ENCODE peak calls at places on chromosome 4, in seven cellular contexts. One of them, this sample, is unnamed.

GRCh38 chr4:8236920-8237195 is 32.7 kb upstream of the HTRA3 start:
- DNase-seq in left lung: peak
- DNase-seq in tibial nerve: no peak
- DNase-seq in DND-41: no peak
- DNase-seq in A549: no peak
- DNase-seq in mammary epithelial cell: no peak
- DNase-seq in brain microvascular endothelial cell: no peak
- DNase-seq in this sample: no peak

GRCh38 chr4:69098470-69098869 is 2.2 kb downstream of the UGT2B7 start:
- DNase-seq in left lung: no peak
- DNase-seq in tibial nerve: no peak
- DNase-seq in mammary epithelial cell: no peak
- DNase-seq in DND-41: no peak
- DNase-seq in A549: no peak
- DNase-seq in brain microvascular endothelial cell: no peak
- DNase-seq in this sample: no peak

GRCh38 chr4:168868044-168868855 is 141.8 kb downstream of the CBR4 start:
- DNase-seq in tibial nerve: no peak
- DNase-seq in brain microvascular endothelial cell: peak
- DNase-seq in left lung: no peak
- DNase-seq in DND-41: no peak
- DNase-seq in A549: no peak
- DNase-seq in mammary epithelial cell: peak
- DNase-seq in this sample: peak

GRCh38 chr4:52627876-52628275 is 31.2 kb downstream of the USP46 start:
- DNase-seq in brain microvascular endothelial cell: no peak
- DNase-seq in mammary epithelial cell: no peak
- DNase-seq in A549: no peak
- DNase-seq in left lung: no peak
- DNase-seq in tibial nerve: no peak
- DNase-seq in DND-41: no peak
- DNase-seq in this sample: no peak

GRCh38 chr4:38601244-38601915 is 62.6 kb upstream of the KLF3 start:
- DNase-seq in tibial nerve: no peak
- DNase-seq in left lung: no peak
- DNase-seq in DND-41: no peak
- DNase-seq in brain microvascular endothelial cell: peak
- DNase-seq in mammary epithelial cell: peak
- DNase-seq in A549: no peak
- DNase-seq in this sample: no peak

GRCh38 chr4:111268769-111269414 is 646.0 kb upstream of the PITX2 start:
- DNase-seq in brain microvascular endothelial cell: peak
- DNase-seq in left lung: no peak
- DNase-seq in mammary epithelial cell: no peak
- DNase-seq in A549: no peak
- DNase-seq in tibial nerve: no peak
- DNase-seq in DND-41: no peak
- DNase-seq in this sample: no peak

GRCh38 chr4:128649575-128650205 is 159.8 kb upstream of the JADE1 start:
- DNase-seq in tibial nerve: no peak
- DNase-seq in DND-41: no peak
- DNase-seq in mammary epithelial cell: peak
- DNase-seq in A549: no peak
- DNase-seq in left lung: no peak
- DNase-seq in brain microvascular endothelial cell: peak
- DNase-seq in this sample: no peak

GRCh38 chr4:14095881-14096280 is 468.4 kb upstream of the BOD1L1 start:
- DNase-seq in tibial nerve: no peak
- DNase-seq in A549: no peak
- DNase-seq in DND-41: no peak
- DNase-seq in mammary epithelial cell: no peak
- DNase-seq in brain microvascular endothelial cell: no peak
- DNase-seq in left lung: no peak
- DNase-seq in this sample: no peak

GRCh38 chr4:26311633-26312032 is 9.2 kb upstream of the RBPJ start:
- DNase-seq in A549: no peak
- DNase-seq in mammary epithelial cell: no peak
- DNase-seq in left lung: no peak
- DNase-seq in tibial nerve: no peak
- DNase-seq in brain microvascular endothelial cell: no peak
- DNase-seq in DND-41: no peak
- DNase-seq in this sample: no peak

GRCh38 chr4:86338989-86339388 is 20.9 kb downstream of the MAPK10 start:
- DNase-seq in brain microvascular endothelial cell: peak
- DNase-seq in tibial nerve: no peak
- DNase-seq in DND-41: no peak
- DNase-seq in A549: peak
- DNase-seq in mammary epithelial cell: peak
- DNase-seq in left lung: no peak
- DNase-seq in this sample: peak

GRCh38 chr4:1786544-1787362 is 6.3 kb upstream of the FGFR3 start:
- DNase-seq in brain microvascular endothelial cell: no peak
- DNase-seq in DND-41: no peak
- DNase-seq in tibial nerve: no peak
- DNase-seq in left lung: no peak
- DNase-seq in mammary epithelial cell: no peak
- DNase-seq in A549: no peak
- DNase-seq in this sample: no peak

GRCh38 chr4:187937557-187937956 is 58.0 kb upstream of the ZFP42 start:
- DNase-seq in DND-41: no peak
- DNase-seq in mammary epithelial cell: no peak
- DNase-seq in brain microvascular endothelial cell: no peak
- DNase-seq in tibial nerve: no peak
- DNase-seq in left lung: no peak
- DNase-seq in A549: no peak
- DNase-seq in this sample: no peak

GRCh38 chr4:146927710-146928109 is 18.0 kb downstream of the TTC29 start:
- DNase-seq in brain microvascular endothelial cell: no peak
- DNase-seq in tibial nerve: no peak
- DNase-seq in A549: no peak
- DNase-seq in left lung: no peak
- DNase-seq in mammary epithelial cell: no peak
- DNase-seq in DND-41: no peak
- DNase-seq in this sample: no peak

GRCh38 chr4:155657169-155657568 is 9.5 kb upstream of the GUCY1A1 start:
- DNase-seq in tibial nerve: no peak
- DNase-seq in DND-41: no peak
- DNase-seq in brain microvascular endothelial cell: no peak
- DNase-seq in left lung: no peak
- DNase-seq in A549: no peak
- DNase-seq in mammary epithelial cell: no peak
- DNase-seq in this sample: no peak

GRCh38 chr4:108170729-108171540 is 2.2 kb upstream of the LEF1 start:
- DNase-seq in brain microvascular endothelial cell: no peak
- DNase-seq in tibial nerve: no peak
- DNase-seq in A549: no peak
- DNase-seq in mammary epithelial cell: no peak
- DNase-seq in left lung: no peak
- DNase-seq in DND-41: peak
- DNase-seq in this sample: no peak

GRCh38 chr4:108173599-108174057 is 4.9 kb upstream of the LEF1 start:
- DNase-seq in mammary epithelial cell: no peak
- DNase-seq in A549: no peak
- DNase-seq in tibial nerve: no peak
- DNase-seq in brain microvascular endothelial cell: no peak
- DNase-seq in left lung: no peak
- DNase-seq in DND-41: no peak
- DNase-seq in this sample: no peak

GRCh38 chr4:108171541-108172230 is 3.0 kb upstream of the LEF1 start:
- DNase-seq in mammary epithelial cell: no peak
- DNase-seq in brain microvascular endothelial cell: no peak
- DNase-seq in left lung: peak
- DNase-seq in DND-41: peak
- DNase-seq in tibial nerve: no peak
- DNase-seq in A549: no peak
- DNase-seq in this sample: no peak

GRCh38 chr4:108172231-108172779 is 3.6 kb upstream of the LEF1 start:
- DNase-seq in tibial nerve: no peak
- DNase-seq in brain microvascular endothelial cell: no peak
- DNase-seq in left lung: peak
- DNase-seq in mammary epithelial cell: no peak
- DNase-seq in DND-41: peak
- DNase-seq in A549: no peak
- DNase-seq in this sample: no peak

GRCh38 chr4:108172780-108173598 is 4.3 kb upstream of the LEF1 start:
- DNase-seq in brain microvascular endothelial cell: no peak
- DNase-seq in tibial nerve: peak
- DNase-seq in DND-41: peak
- DNase-seq in left lung: peak
- DNase-seq in mammary epithelial cell: peak
- DNase-seq in A549: no peak
- DNase-seq in this sample: no peak
- TF ChIP-seq CTCF in brain microvascular endothelial cell: peak
- TF ChIP-seq CTCF in tibial nerve: no peak
- TF ChIP-seq CTCF in DND-41: no peak
- TF ChIP-seq CTCF in left lung: no peak
- TF ChIP-seq CTCF in mammary epithelial cell: no peak
- TF ChIP-seq CTCF in A549: no peak
- TF ChIP-seq CTCF in this sample: no peak

DNA sequence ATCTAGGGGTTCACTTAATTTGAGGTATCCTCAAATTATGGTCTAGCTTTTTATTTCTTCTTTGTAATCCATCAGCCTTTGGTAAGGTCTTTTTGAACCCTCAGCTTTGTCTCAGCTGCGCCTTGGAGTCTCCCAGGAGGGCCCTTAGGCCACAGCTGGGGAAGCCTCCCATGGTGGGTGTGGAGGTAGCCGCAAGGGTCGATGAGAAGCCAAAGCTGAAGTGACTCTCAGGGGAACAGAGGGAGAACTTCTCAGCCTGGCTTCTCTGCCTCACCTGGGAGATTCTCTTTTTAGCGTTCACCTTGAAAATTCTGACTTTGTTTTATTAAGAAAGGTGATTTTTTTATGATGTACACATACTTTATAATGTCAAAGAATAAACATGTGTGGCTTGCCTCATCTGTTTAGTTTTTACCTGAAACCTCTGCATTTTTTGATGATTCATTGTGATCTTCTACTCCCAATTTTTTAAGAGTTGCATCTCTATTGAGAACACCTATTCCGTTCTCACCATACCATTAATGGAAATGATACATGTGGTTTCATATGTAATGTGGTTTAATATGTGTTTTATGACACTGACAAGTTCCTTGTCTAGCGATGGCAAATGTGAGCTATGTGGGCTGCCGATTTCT is 25.6 kb upstream of the SLC25A4 start:
- DNase-seq in tibial nerve: no peak
- DNase-seq in mammary epithelial cell: no peak
- DNase-seq in DND-41: no peak
- DNase-seq in brain microvascular endothelial cell: no peak
- DNase-seq in A549: no peak
- DNase-seq in left lung: no peak
- DNase-seq in this sample: no peak
- H3K27ac ChIP-seq in tibial nerve: no peak
- H3K27ac ChIP-seq in mammary epithelial cell: no peak
- H3K27ac ChIP-seq in DND-41: no peak
- H3K27ac ChIP-seq in brain microvascular endothelial cell: no peak
- H3K27ac ChIP-seq in A549: no peak
- H3K27ac ChIP-seq in left lung: no peak
- H3K27ac ChIP-seq in this sample: no peak

DNA sequence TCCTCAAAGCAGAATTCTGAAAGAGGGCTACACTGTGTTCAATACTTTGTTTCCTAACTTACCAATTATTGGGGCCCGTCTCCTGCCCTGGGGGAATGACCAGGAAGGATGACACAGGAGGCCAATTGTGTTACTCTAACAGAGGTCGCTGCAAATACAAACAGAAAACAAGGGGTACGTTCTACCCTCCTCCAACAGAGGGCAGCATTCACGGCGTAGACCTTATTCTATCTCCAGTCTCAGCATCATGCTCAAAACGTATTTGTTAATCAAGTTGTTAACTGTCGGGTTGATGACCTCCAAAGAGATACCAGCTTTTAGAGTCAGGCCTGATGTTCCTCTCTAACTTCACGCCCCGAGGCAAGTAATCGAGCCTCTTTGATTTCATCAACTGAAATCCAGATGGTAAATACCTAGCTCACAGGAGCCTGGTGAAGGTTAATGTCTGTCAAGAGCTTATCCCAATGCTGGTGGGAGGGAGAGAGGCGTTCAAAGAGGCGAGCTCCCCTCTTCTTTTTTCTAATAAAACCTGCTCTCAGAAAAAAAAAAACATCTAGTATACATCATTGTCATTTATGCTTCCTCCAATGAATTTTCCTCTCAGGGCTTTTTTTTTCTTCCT is 181.0 kb upstream of the KCNIP4 start:
- DNase-seq in mammary epithelial cell: peak
- DNase-seq in tibial nerve: no peak
- DNase-seq in brain microvascular endothelial cell: peak
- DNase-seq in A549: no peak
- DNase-seq in left lung: no peak
- DNase-seq in DND-41: no peak
- DNase-seq in this sample: peak
- TF ChIP-seq CTCF in mammary epithelial cell: peak
- TF ChIP-seq CTCF in tibial nerve: peak
- TF ChIP-seq CTCF in brain microvascular endothelial cell: peak
- TF ChIP-seq CTCF in A549: peak
- TF ChIP-seq CTCF in left lung: no peak
- TF ChIP-seq CTCF in DND-41: peak
- TF ChIP-seq CTCF in this sample: no peak

GRCh38 chr4:89301902-89302301 is 5.7 kb downstream of the GPRIN3 start:
- DNase-seq in A549: no peak
- DNase-seq in DND-41: no peak
- DNase-seq in mammary epithelial cell: no peak
- DNase-seq in tibial nerve: no peak
- DNase-seq in left lung: no peak
- DNase-seq in brain microvascular endothelial cell: no peak
- DNase-seq in this sample: no peak

GRCh38 chr4:89299153-89299789 is 8.3 kb downstream of the GPRIN3 start:
- DNase-seq in left lung: no peak
- DNase-seq in A549: no peak
- DNase-seq in brain microvascular endothelial cell: no peak
- DNase-seq in DND-41: no peak
- DNase-seq in mammary epithelial cell: no peak
- DNase-seq in tibial nerve: no peak
- DNase-seq in this sample: no peak

GRCh38 chr4:89300060-89300459 is 7.5 kb downstream of the GPRIN3 start:
- DNase-seq in A549: no peak
- DNase-seq in left lung: no peak
- DNase-seq in DND-41: no peak
- DNase-seq in brain microvascular endothelial cell: no peak
- DNase-seq in tibial nerve: no peak
- DNase-seq in mammary epithelial cell: no peak
- DNase-seq in this sample: no peak

GRCh38 chr4:89300490-89300889 is 7.1 kb downstream of the GPRIN3 start:
- DNase-seq in mammary epithelial cell: no peak
- DNase-seq in DND-41: no peak
- DNase-seq in left lung: no peak
- DNase-seq in tibial nerve: no peak
- DNase-seq in brain microvascular endothelial cell: no peak
- DNase-seq in A549: no peak
- DNase-seq in this sample: no peak

DNA sequence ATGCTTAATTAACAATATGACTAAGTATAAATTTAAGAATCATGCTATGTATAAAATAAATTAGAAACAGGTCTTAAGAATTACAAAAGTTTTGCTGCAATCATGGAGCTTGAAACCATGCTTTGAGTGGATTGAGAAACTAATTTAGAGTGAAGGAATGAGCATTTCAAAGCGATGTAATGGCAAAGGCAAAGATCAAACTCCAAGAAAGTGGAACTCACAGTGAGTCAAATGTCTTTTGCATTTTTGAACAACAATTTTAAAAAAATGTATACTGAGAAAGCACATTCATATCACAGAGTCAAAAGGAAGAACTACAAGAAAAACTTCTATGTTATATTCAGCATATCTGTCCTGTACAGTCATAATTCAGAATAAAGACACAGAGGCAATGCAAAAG is 6.6 kb downstream of the GPRIN3 start:
- DNase-seq in mammary epithelial cell: no peak
- DNase-seq in A549: no peak
- DNase-seq in left lung: no peak
- DNase-seq in DND-41: no peak
- DNase-seq in brain microvascular endothelial cell: no peak
- DNase-seq in tibial nerve: no peak
- DNase-seq in this sample: no peak
- H3K27ac ChIP-seq in mammary epithelial cell: no peak
- H3K27ac ChIP-seq in A549: peak
- H3K27ac ChIP-seq in left lung: no peak
- H3K27ac ChIP-seq in DND-41: no peak
- H3K27ac ChIP-seq in brain microvascular endothelial cell: no peak
- H3K27ac ChIP-seq in tibial nerve: no peak
- H3K27ac ChIP-seq in this sample: no peak

This sample was measured in RWPE1.